ENCODE peak calls at places on chromosomes 16 and 17, in five cellular contexts. D is omental fat pad; I is stimulated activated CD4-positive, alpha-beta T cell treated with anti-CD3 and anti-CD28 coated beads, Interleukin-2, amount 100 ng/mL, for 4 hours; V is naive thymus-derived CD8-positive, alpha-beta T cell; Z is NCI-H774. B is an unnamed sample.

GRCh38 chr17:49748791-49749190 is 15.1 kb downstream of the FAM117A start:
- DNase-seq in D (no peak), I (peak; percentile 7), V (peak; percentile 41), Z (no peak), B (peak; percentile 60)

GRCh38 chr17:44256671-44257070 is 11.3 kb downstream of the SLC4A1 start:
- DNase-seq in D (no peak), I (no peak), V (no peak), Z (no peak), B (no peak)

GRCh38 chr17:62648247-62648953 is 20.9 kb downstream of the MRC2 start:
- DNase-seq in D (no peak), I (no peak), V (no peak), Z (no peak), B (no peak)

GRCh38 chr16:27154573-27155521 is 48.5 kb upstream of the KDM8 start:
- DNase-seq in D (peak; percentile 46), I (peak; percentile 58), V (peak; percentile 55), Z (no peak), B (peak; percentile 50)

GRCh38 chr16:89925596-89926079 is 2.5 kb downstream of the TUBB3 start:
- DNase-seq in D (no peak), I (no peak), V (no peak), Z (no peak), B (no peak)

GRCh38 chr16:22322741-22323140 is 25.5 kb downstream of the POLR3E start:
- DNase-seq in D (no peak), I (no peak), V (no peak), Z (no peak), B (no peak)

GRCh38 chr17:2954898-2955445 is 108.4 kb downstream of the OR1D5 start:
- DNase-seq in D (no peak), I (no peak), V (no peak), Z (peak; percentile 0), B (no peak)

GRCh38 chr17:39800540-39800939 is 62.8 kb downstream of the GRB7 start:
- DNase-seq in D (no peak), I (peak; percentile 56), V (peak; percentile 62), Z (no peak), B (peak; percentile 64)

GRCh38 chr16:11296706-11297491 is 15.8 kb upstream of the PRM1 start:
- DNase-seq in D (no peak), I (no peak), V (no peak), Z (no peak), B (no peak)

GRCh38 chr17:43367588-43368242 is 31.1 kb upstream of the ARL4D start:
- DNase-seq in D (no peak), I (no peak), V (no peak), Z (peak; percentile 90), B (no peak)

GRCh38 chr17:51508048-51508447 is 247.7 kb downstream of the UTP18 start:
- DNase-seq in D (no peak), I (no peak), V (no peak), Z (peak; percentile 58), B (no peak)

GRCh38 chr17:19664136-19664820 is 15.7 kb downstream of the ALDH3A2 start:
- DNase-seq in D (no peak), I (no peak), V (no peak), Z (no peak), B (no peak)

GRCh38 chr16:19153876-19154275 is 14.2 kb upstream of the SYT17 start:
- DNase-seq in D (no peak), I (no peak), V (no peak), Z (no peak), B (no peak)

GRCh38 chr16:85057212-85057889 is 29.8 kb downstream of the KIAA0513 start:
- DNase-seq in D (no peak), I (no peak), V (no peak), Z (no peak), B (no peak)

GRCh38 chr17:45155483-45155882 is 6.2 kb upstream of the HEXIM2 start:
- DNase-seq in D (no peak), I (no peak), V (no peak), Z (no peak), B (no peak)

GRCh38 chr16:72388007-72388406 is 216.1 kb upstream of the PMFBP1 start:
- DNase-seq in D (no peak), I (no peak), V (no peak), Z (no peak), B (no peak)

B was measured in CD8-positive, alpha-beta memory T cell.